ENCODE peak calls at places on chromosomes 7 and 10, in eight cellular contexts. One of them, this sample, is unnamed.

GRCh38 chr7:73999664-74000420 is 28.1 kb upstream of the ELN start:
- DNase-seq in lung: no peak
- DNase-seq in RWPE2: no peak
- DNase-seq in fibroblast of the aortic adventitia: peak; percentile 99
- DNase-seq in colonic mucosa: no peak
- DNase-seq in AG10803: peak; percentile 99
- DNase-seq in spleen: no peak
- DNase-seq in heart right ventricle: no peak
- DNase-seq in this sample: no peak

GRCh38 chr7:13017325-13017853 is 330.0 kb downstream of the ARL4A start:
- DNase-seq in lung: no peak
- DNase-seq in RWPE2: no peak
- DNase-seq in fibroblast of the aortic adventitia: peak; percentile 35
- DNase-seq in colonic mucosa: no peak
- DNase-seq in AG10803: no peak
- DNase-seq in spleen: no peak
- DNase-seq in heart right ventricle: no peak
- DNase-seq in this sample: no peak

GRCh38 chr7:138257459-138258193 is 181.4 kb downstream of the AKR1D1 start:
- DNase-seq in lung: peak; percentile 49
- DNase-seq in RWPE2: no peak
- DNase-seq in fibroblast of the aortic adventitia: peak; percentile 60
- DNase-seq in colonic mucosa: peak; percentile 30
- DNase-seq in AG10803: no peak
- DNase-seq in spleen: no peak
- DNase-seq in heart right ventricle: peak; percentile 9
- DNase-seq in this sample: peak; percentile 31

GRCh38 chr10:1107679-1108078 is 51.5 kb downstream of the WDR37 start:
- DNase-seq in lung: no peak
- DNase-seq in RWPE2: no peak
- DNase-seq in fibroblast of the aortic adventitia: no peak
- DNase-seq in colonic mucosa: peak; percentile 74
- DNase-seq in AG10803: no peak
- DNase-seq in spleen: no peak
- DNase-seq in heart right ventricle: no peak
- DNase-seq in this sample: no peak

GRCh38 chr10:2701802-2702201 is 365.5 kb upstream of the PFKP start:
- DNase-seq in lung: no peak
- DNase-seq in RWPE2: no peak
- DNase-seq in fibroblast of the aortic adventitia: no peak
- DNase-seq in colonic mucosa: no peak
- DNase-seq in AG10803: no peak
- DNase-seq in spleen: no peak
- DNase-seq in heart right ventricle: no peak
- DNase-seq in this sample: no peak

GRCh38 chr10:85986777-85987176 is 379.8 kb downstream of the GRID1 start:
- DNase-seq in lung: no peak
- DNase-seq in RWPE2: no peak
- DNase-seq in fibroblast of the aortic adventitia: no peak
- DNase-seq in colonic mucosa: no peak
- DNase-seq in AG10803: no peak
- DNase-seq in spleen: no peak
- DNase-seq in heart right ventricle: no peak
- DNase-seq in this sample: no peak

GRCh38 chr7:947391-948210 is 6.9 kb downstream of the ADAP1 start:
- DNase-seq in lung: no peak
- DNase-seq in RWPE2: peak; percentile 57
- DNase-seq in fibroblast of the aortic adventitia: no peak
- DNase-seq in colonic mucosa: no peak
- DNase-seq in AG10803: no peak
- DNase-seq in spleen: peak; percentile 61
- DNase-seq in heart right ventricle: no peak
- DNase-seq in this sample: peak; percentile 68

GRCh38 chr7:112185005-112185834 is 21.0 kb downstream of the DOCK4 start:
- DNase-seq in lung: no peak
- DNase-seq in RWPE2: no peak
- DNase-seq in fibroblast of the aortic adventitia: no peak
- DNase-seq in colonic mucosa: no peak
- DNase-seq in AG10803: no peak
- DNase-seq in spleen: no peak
- DNase-seq in heart right ventricle: no peak
- DNase-seq in this sample: no peak

GRCh38 chr7:127809285-127809702 is 157.3 kb downstream of the SND1 start:
- DNase-seq in lung: no peak
- DNase-seq in RWPE2: no peak
- DNase-seq in fibroblast of the aortic adventitia: peak; percentile 42
- DNase-seq in colonic mucosa: no peak
- DNase-seq in AG10803: peak; percentile 66
- DNase-seq in spleen: no peak
- DNase-seq in heart right ventricle: no peak
- DNase-seq in this sample: no peak

GRCh38 chr7:115479448-115479847 is 551.1 kb downstream of the TFEC start:
- DNase-seq in lung: no peak
- DNase-seq in RWPE2: no peak
- DNase-seq in fibroblast of the aortic adventitia: no peak
- DNase-seq in colonic mucosa: no peak
- DNase-seq in AG10803: no peak
- DNase-seq in spleen: no peak
- DNase-seq in heart right ventricle: no peak
- DNase-seq in this sample: no peak

GRCh38 chr7:127741764-127742375 is 89.9 kb downstream of the SND1 start:
- DNase-seq in lung: no peak
- DNase-seq in RWPE2: no peak
- DNase-seq in fibroblast of the aortic adventitia: peak; percentile 46
- DNase-seq in colonic mucosa: no peak
- DNase-seq in AG10803: no peak
- DNase-seq in spleen: no peak
- DNase-seq in heart right ventricle: no peak
- DNase-seq in this sample: no peak

GRCh38 chr7:151590071-151590800 is 70.5 kb upstream of the RHEB start:
- DNase-seq in lung: no peak
- DNase-seq in RWPE2: no peak
- DNase-seq in fibroblast of the aortic adventitia: no peak
- DNase-seq in colonic mucosa: no peak
- DNase-seq in AG10803: no peak
- DNase-seq in spleen: no peak
- DNase-seq in heart right ventricle: no peak
- DNase-seq in this sample: no peak

GRCh38 chr7:7490003-7490402 is 45.7 kb downstream of the COL28A1 start:
- DNase-seq in lung: no peak
- DNase-seq in RWPE2: no peak
- DNase-seq in fibroblast of the aortic adventitia: no peak
- DNase-seq in colonic mucosa: no peak
- DNase-seq in AG10803: no peak
- DNase-seq in spleen: no peak
- DNase-seq in heart right ventricle: no peak
- DNase-seq in this sample: no peak

GRCh38 chr10:34433241-34434076 is 381.6 kb downstream of the PARD3 start:
- DNase-seq in lung: no peak
- DNase-seq in RWPE2: no peak
- DNase-seq in fibroblast of the aortic adventitia: peak; percentile 97
- DNase-seq in colonic mucosa: no peak
- DNase-seq in AG10803: peak; percentile 74
- DNase-seq in spleen: no peak
- DNase-seq in heart right ventricle: no peak
- DNase-seq in this sample: no peak

GRCh38 chr10:7525314-7526016 is 114.6 kb upstream of the SFMBT2 start:
- DNase-seq in lung: peak; percentile 64
- DNase-seq in RWPE2: no peak
- DNase-seq in fibroblast of the aortic adventitia: peak; percentile 80
- DNase-seq in colonic mucosa: peak; percentile 63
- DNase-seq in AG10803: peak; percentile 70
- DNase-seq in spleen: no peak
- DNase-seq in heart right ventricle: peak; percentile 81
- DNase-seq in this sample: peak; percentile 71

GRCh38 chr10:117666965-117667364 is 124.4 kb downstream of the EMX2 start:
- DNase-seq in lung: no peak
- DNase-seq in RWPE2: no peak
- DNase-seq in fibroblast of the aortic adventitia: no peak
- DNase-seq in colonic mucosa: no peak
- DNase-seq in AG10803: no peak
- DNase-seq in spleen: no peak
- DNase-seq in heart right ventricle: no peak
- DNase-seq in this sample: no peak

GRCh38 chr10:182441-183201 is 47.4 kb downstream of the ZMYND11 start:
- DNase-seq in lung: no peak
- DNase-seq in RWPE2: no peak
- DNase-seq in fibroblast of the aortic adventitia: no peak
- DNase-seq in colonic mucosa: no peak
- DNase-seq in AG10803: no peak
- DNase-seq in spleen: no peak
- DNase-seq in heart right ventricle: no peak
- DNase-seq in this sample: no peak

GRCh38 chr7:140723002-140723401 is 26.5 kb downstream of the NDUFB2 start:
- DNase-seq in lung: no peak
- DNase-seq in RWPE2: no peak
- DNase-seq in fibroblast of the aortic adventitia: no peak
- DNase-seq in colonic mucosa: no peak
- DNase-seq in AG10803: no peak
- DNase-seq in spleen: no peak
- DNase-seq in heart right ventricle: no peak
- DNase-seq in this sample: no peak

GRCh38 chr10:26278295-26278694 is 61.7 kb downstream of the GAD2 start:
- DNase-seq in lung: no peak
- DNase-seq in RWPE2: no peak
- DNase-seq in fibroblast of the aortic adventitia: no peak
- DNase-seq in colonic mucosa: no peak
- DNase-seq in AG10803: no peak
- DNase-seq in spleen: no peak
- DNase-seq in heart right ventricle: no peak
- DNase-seq in this sample: no peak

GRCh38 chr7:45136106-45137060 is 21.2 kb upstream of the RAMP3 start:
- DNase-seq in lung: peak; percentile 69
- DNase-seq in RWPE2: no peak
- DNase-seq in fibroblast of the aortic adventitia: peak; percentile 87
- DNase-seq in colonic mucosa: peak; percentile 70
- DNase-seq in AG10803: peak; percentile 70
- DNase-seq in spleen: peak; percentile 73
- DNase-seq in heart right ventricle: peak; percentile 60
- DNase-seq in this sample: peak; percentile 78

GRCh38 chr10:124566981-124567835 is 105.6 kb downstream of the LHPP start:
- DNase-seq in lung: no peak
- DNase-seq in RWPE2: no peak
- DNase-seq in fibroblast of the aortic adventitia: no peak
- DNase-seq in colonic mucosa: no peak
- DNase-seq in AG10803: no peak
- DNase-seq in spleen: peak; percentile 72
- DNase-seq in heart right ventricle: no peak
- DNase-seq in this sample: no peak

GRCh38 chr10:124564881-124565280 is 103.3 kb downstream of the LHPP start:
- DNase-seq in lung: no peak
- DNase-seq in RWPE2: peak; percentile 20
- DNase-seq in fibroblast of the aortic adventitia: no peak
- DNase-seq in colonic mucosa: no peak
- DNase-seq in AG10803: no peak
- DNase-seq in spleen: no peak
- DNase-seq in heart right ventricle: no peak
- DNase-seq in this sample: no peak

GRCh38 chr10:124566222-124566888 is 104.7 kb downstream of the LHPP start:
- DNase-seq in lung: no peak
- DNase-seq in RWPE2: peak; percentile 37
- DNase-seq in fibroblast of the aortic adventitia: no peak
- DNase-seq in colonic mucosa: no peak
- DNase-seq in AG10803: no peak
- DNase-seq in spleen: peak; percentile 56
- DNase-seq in heart right ventricle: no peak
- DNase-seq in this sample: no peak

GRCh38 chr10:124563320-124563719 is 101.7 kb downstream of the LHPP start:
- DNase-seq in lung: no peak
- DNase-seq in RWPE2: no peak
- DNase-seq in fibroblast of the aortic adventitia: no peak
- DNase-seq in colonic mucosa: no peak
- DNase-seq in AG10803: no peak
- DNase-seq in spleen: no peak
- DNase-seq in heart right ventricle: no peak
- DNase-seq in this sample: no peak

GRCh38 chr10:124565565-124566221 is 104.1 kb downstream of the LHPP start:
- DNase-seq in lung: peak; percentile 67
- DNase-seq in RWPE2: no peak
- DNase-seq in fibroblast of the aortic adventitia: no peak
- DNase-seq in colonic mucosa: no peak
- DNase-seq in AG10803: no peak
- DNase-seq in spleen: peak; percentile 77
- DNase-seq in heart right ventricle: no peak
- DNase-seq in this sample: peak; percentile 71
- TF ChIP-seq CTCF in lung: no peak
- TF ChIP-seq CTCF in RWPE2: no peak
- TF ChIP-seq CTCF in fibroblast of the aortic adventitia: peak; percentile 26
- TF ChIP-seq CTCF in colonic mucosa: no peak
- TF ChIP-seq CTCF in AG10803: peak; percentile 17
- TF ChIP-seq CTCF in spleen: no peak
- TF ChIP-seq CTCF in heart right ventricle: peak; percentile 25
- TF ChIP-seq CTCF in this sample: peak; percentile 38

GRCh38 chr10:114631678-114632417 is 26.2 kb downstream of the ABLIM1 start:
- DNase-seq in lung: no peak
- DNase-seq in RWPE2: no peak
- DNase-seq in fibroblast of the aortic adventitia: no peak
- DNase-seq in colonic mucosa: peak; percentile 67
- DNase-seq in AG10803: no peak
- DNase-seq in spleen: peak; percentile 78
- DNase-seq in heart right ventricle: peak; percentile 58
- DNase-seq in this sample: peak; percentile 39
- TF ChIP-seq CTCF in lung: no peak
- TF ChIP-seq CTCF in RWPE2: no peak
- TF ChIP-seq CTCF in fibroblast of the aortic adventitia: no peak
- TF ChIP-seq CTCF in colonic mucosa: no peak
- TF ChIP-seq CTCF in AG10803: no peak
- TF ChIP-seq CTCF in spleen: no peak
- TF ChIP-seq CTCF in heart right ventricle: no peak
- TF ChIP-seq CTCF in this sample: no peak

GRCh38 chr10:91642831-91643692 is 10.2 kb upstream of the PPP1R3C start:
- DNase-seq in lung: no peak
- DNase-seq in RWPE2: no peak
- DNase-seq in fibroblast of the aortic adventitia: no peak
- DNase-seq in colonic mucosa: no peak
- DNase-seq in AG10803: peak; percentile 46
- DNase-seq in spleen: no peak
- DNase-seq in heart right ventricle: no peak
- DNase-seq in this sample: no peak

GRCh38 chr10:91643700-91644099 is 10.8 kb upstream of the PPP1R3C start:
- DNase-seq in lung: no peak
- DNase-seq in RWPE2: no peak
- DNase-seq in fibroblast of the aortic adventitia: no peak
- DNase-seq in colonic mucosa: no peak
- DNase-seq in AG10803: no peak
- DNase-seq in spleen: no peak
- DNase-seq in heart right ventricle: no peak
- DNase-seq in this sample: peak; percentile 56
- TF ChIP-seq CTCF in lung: no peak
- TF ChIP-seq CTCF in RWPE2: peak; percentile 55
- TF ChIP-seq CTCF in fibroblast of the aortic adventitia: peak; percentile 37
- TF ChIP-seq CTCF in colonic mucosa: no peak
- TF ChIP-seq CTCF in AG10803: peak; percentile 29
- TF ChIP-seq CTCF in spleen: no peak
- TF ChIP-seq CTCF in heart right ventricle: no peak
- TF ChIP-seq CTCF in this sample: no peak

DNA sequence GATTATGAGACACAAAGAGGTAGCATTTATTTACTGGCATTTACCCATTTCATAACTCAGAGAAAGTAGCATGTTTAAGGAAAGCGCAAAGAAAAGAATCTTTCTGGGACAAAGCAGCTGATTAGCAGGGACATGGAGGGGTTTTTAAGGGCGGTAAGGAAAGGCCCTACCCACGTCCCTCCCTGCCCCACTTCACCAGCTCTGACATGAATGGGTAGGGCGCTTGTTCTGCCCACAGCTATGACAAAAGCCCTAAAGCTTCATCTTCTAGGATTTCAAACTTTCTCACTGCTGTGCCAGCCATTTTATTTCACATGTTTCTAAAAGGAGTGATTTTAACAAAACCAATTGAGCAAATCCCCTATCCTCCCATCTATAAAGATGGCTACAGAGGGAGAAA is 406.9 kb upstream of the KLF6 start:
- DNase-seq in lung: no peak
- DNase-seq in RWPE2: no peak
- DNase-seq in fibroblast of the aortic adventitia: no peak
- DNase-seq in colonic mucosa: no peak
- DNase-seq in AG10803: no peak
- DNase-seq in spleen: no peak
- DNase-seq in heart right ventricle: no peak
- DNase-seq in this sample: no peak
- TF ChIP-seq CTCF in lung: no peak
- TF ChIP-seq CTCF in RWPE2: no peak
- TF ChIP-seq CTCF in fibroblast of the aortic adventitia: no peak
- TF ChIP-seq CTCF in colonic mucosa: no peak
- TF ChIP-seq CTCF in AG10803: no peak
- TF ChIP-seq CTCF in spleen: no peak
- TF ChIP-seq CTCF in heart right ventricle: no peak
- TF ChIP-seq CTCF in this sample: no peak